ENCODE peak calls at places on chromosomes 5 and 9, in five cellular contexts. One of them, this sample, is unnamed.

GRCh38 chr5:135207866-135208265 is 173.8 kb upstream of the PITX1 start:
- DNase-seq in stomach: no peak
- DNase-seq in HepG2: no peak
- DNase-seq in GM12878: no peak
- DNase-seq in sigmoid colon: no peak
- DNase-seq in this sample: no peak

GRCh38 chr5:122200894-122201293 is 71.5 kb downstream of the ZNF474 start:
- DNase-seq in stomach: no peak
- DNase-seq in HepG2: no peak
- DNase-seq in GM12878: no peak
- DNase-seq in sigmoid colon: no peak
- DNase-seq in this sample: no peak

GRCh38 chr5:136909906-136910305 is 544.6 kb upstream of the TRPC7 start:
- DNase-seq in stomach: no peak
- DNase-seq in HepG2: no peak
- DNase-seq in GM12878: no peak
- DNase-seq in sigmoid colon: no peak
- DNase-seq in this sample: no peak

GRCh38 chr5:179285236-179285635 is 60.0 kb downstream of the ADAMTS2 start:
- DNase-seq in stomach: no peak
- DNase-seq in HepG2: no peak
- DNase-seq in GM12878: no peak
- DNase-seq in sigmoid colon: peak
- DNase-seq in this sample: no peak

GRCh38 chr5:143576721-143577484 is 173.4 kb upstream of the NR3C1 start:
- DNase-seq in stomach: no peak
- DNase-seq in HepG2: no peak
- DNase-seq in GM12878: no peak
- DNase-seq in sigmoid colon: no peak
- DNase-seq in this sample: no peak

GRCh38 chr9:107712390-107712789 is 222.8 kb upstream of the KLF4 start:
- DNase-seq in stomach: no peak
- DNase-seq in HepG2: no peak
- DNase-seq in GM12878: no peak
- DNase-seq in sigmoid colon: no peak
- DNase-seq in this sample: no peak

GRCh38 chr9:110241491-110242321 is 14.6 kb downstream of the TXN start:
- DNase-seq in stomach: no peak
- DNase-seq in HepG2: no peak
- DNase-seq in GM12878: no peak
- DNase-seq in sigmoid colon: no peak
- DNase-seq in this sample: no peak

GRCh38 chr9:119675951-119676350 is 306.7 kb upstream of the BRINP1 start:
- DNase-seq in stomach: no peak
- DNase-seq in HepG2: no peak
- DNase-seq in GM12878: no peak
- DNase-seq in sigmoid colon: no peak
- DNase-seq in this sample: no peak

GRCh38 chr5:93622240-93622885 is 39.3 kb downstream of the NR2F1 start:
- DNase-seq in stomach: no peak
- DNase-seq in HepG2: peak
- DNase-seq in GM12878: no peak
- DNase-seq in sigmoid colon: no peak
- DNase-seq in this sample: no peak

GRCh38 chr9:34254141-34254913 is 74.7 kb downstream of the KIF24 start:
- DNase-seq in stomach: no peak
- DNase-seq in HepG2: no peak
- DNase-seq in GM12878: no peak
- DNase-seq in sigmoid colon: peak
- DNase-seq in this sample: no peak

GRCh38 chr9:92977279-92977678 is 30.0 kb downstream of the FGD3 start:
- DNase-seq in stomach: no peak
- DNase-seq in HepG2: no peak
- DNase-seq in GM12878: no peak
- DNase-seq in sigmoid colon: no peak
- DNase-seq in this sample: no peak

GRCh38 chr5:72180925-72181324 is 73.7 kb downstream of the MAP1B start:
- DNase-seq in stomach: no peak
- DNase-seq in HepG2: no peak
- DNase-seq in GM12878: no peak
- DNase-seq in sigmoid colon: no peak
- DNase-seq in this sample: no peak

GRCh38 chr5:9830184-9830583 is 200.0 kb upstream of the TAS2R1 start:
- DNase-seq in stomach: no peak
- DNase-seq in HepG2: no peak
- DNase-seq in GM12878: no peak
- DNase-seq in sigmoid colon: no peak
- DNase-seq in this sample: no peak

GRCh38 chr9:18906656-18907395 is 126.2 kb downstream of the SAXO1 start:
- DNase-seq in stomach: no peak
- DNase-seq in HepG2: no peak
- DNase-seq in GM12878: no peak
- DNase-seq in sigmoid colon: no peak
- DNase-seq in this sample: no peak

GRCh38 chr5:15420201-15420600 is 79.8 kb upstream of the FBXL7 start:
- DNase-seq in stomach: no peak
- DNase-seq in HepG2: no peak
- DNase-seq in GM12878: no peak
- DNase-seq in sigmoid colon: peak
- DNase-seq in this sample: no peak

GRCh38 chr9:124251605-124252366 is 6.0 kb upstream of the NEK6 start:
- DNase-seq in stomach: no peak
- DNase-seq in HepG2: no peak
- DNase-seq in GM12878: no peak
- DNase-seq in sigmoid colon: peak
- DNase-seq in this sample: no peak

GRCh38 chr5:1731091-1731639 is 68.5 kb downstream of the MRPL36 start:
- DNase-seq in stomach: no peak
- DNase-seq in HepG2: no peak
- DNase-seq in GM12878: no peak
- DNase-seq in sigmoid colon: peak
- DNase-seq in this sample: no peak

GRCh38 chr5:157471709-157472108 is 11.7 kb downstream of the NIPAL4 start:
- DNase-seq in stomach: no peak
- DNase-seq in HepG2: peak
- DNase-seq in GM12878: no peak
- DNase-seq in sigmoid colon: no peak
- DNase-seq in this sample: no peak

GRCh38 chr9:130023147-130023787 is 19.7 kb downstream of the FNBP1 start:
- DNase-seq in stomach: no peak
- DNase-seq in HepG2: no peak
- DNase-seq in GM12878: peak
- DNase-seq in sigmoid colon: peak
- DNase-seq in this sample: no peak

GRCh38 chr5:14752497-14753071 is 88.1 kb downstream of the OTULIN start:
- DNase-seq in stomach: no peak
- DNase-seq in HepG2: peak
- DNase-seq in GM12878: no peak
- DNase-seq in sigmoid colon: no peak
- DNase-seq in this sample: no peak

GRCh38 chr5:36619012-36619635 is 12.7 kb downstream of the SLC1A3 start:
- DNase-seq in stomach: no peak
- DNase-seq in HepG2: no peak
- DNase-seq in GM12878: no peak
- DNase-seq in sigmoid colon: no peak
- DNase-seq in this sample: no peak

GRCh38 chr9:75907863-75908262 is 17.4 kb downstream of the PCSK5 start:
- DNase-seq in stomach: no peak
- DNase-seq in HepG2: no peak
- DNase-seq in GM12878: no peak
- DNase-seq in sigmoid colon: no peak
- DNase-seq in this sample: no peak

GRCh38 chr9:75904364-75904763 is 13.9 kb downstream of the PCSK5 start:
- DNase-seq in stomach: no peak
- DNase-seq in HepG2: no peak
- DNase-seq in GM12878: no peak
- DNase-seq in sigmoid colon: no peak
- DNase-seq in this sample: no peak

GRCh38 chr9:75907329-75907728 is 16.9 kb downstream of the PCSK5 start:
- DNase-seq in stomach: no peak
- DNase-seq in HepG2: peak
- DNase-seq in GM12878: no peak
- DNase-seq in sigmoid colon: no peak
- DNase-seq in this sample: no peak

GRCh38 chr9:75906531-75906930 is 16.1 kb downstream of the PCSK5 start:
- DNase-seq in stomach: no peak
- DNase-seq in HepG2: no peak
- DNase-seq in GM12878: no peak
- DNase-seq in sigmoid colon: no peak
- DNase-seq in this sample: no peak

DNA sequence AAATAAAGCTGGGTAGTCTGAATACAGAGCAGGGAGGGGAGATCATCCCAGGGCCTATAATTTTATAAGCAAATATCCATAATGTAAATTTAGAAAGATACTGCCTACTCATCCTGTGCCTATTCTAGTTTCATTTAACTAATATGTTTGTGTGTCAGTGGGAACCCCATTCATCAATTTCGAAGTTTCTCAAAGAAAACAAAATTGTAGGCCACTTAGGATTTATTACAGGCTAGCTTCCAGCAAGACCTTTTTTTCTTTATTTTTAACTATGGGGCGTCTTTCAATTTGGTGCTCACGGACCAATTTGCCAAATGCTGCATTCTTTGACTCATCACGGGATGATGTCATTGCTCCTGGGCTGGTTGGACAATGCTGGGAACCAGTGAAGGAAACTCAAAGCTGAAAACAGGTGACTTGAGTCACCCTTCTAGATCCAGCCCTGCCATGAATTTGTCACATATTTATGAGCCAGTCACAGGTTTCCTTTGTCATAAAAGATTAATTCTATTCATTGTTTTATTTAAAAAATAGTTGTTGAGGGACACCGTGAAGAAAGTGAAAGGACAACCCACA is 13.4 kb downstream of the PCSK5 start:
- DNase-seq in stomach: no peak
- DNase-seq in HepG2: no peak
- DNase-seq in GM12878: no peak
- DNase-seq in sigmoid colon: peak
- DNase-seq in this sample: peak
- TF ChIP-seq EP300 in stomach: no peak
- TF ChIP-seq EP300 in HepG2: no peak
- TF ChIP-seq EP300 in GM12878: no peak
- TF ChIP-seq EP300 in sigmoid colon: no peak
- TF ChIP-seq EP300 in this sample: no peak

GRCh38 chr5:133205649-133206048 is 153.8 kb downstream of the HSPA4 start:
- DNase-seq in stomach: no peak
- DNase-seq in HepG2: no peak
- DNase-seq in GM12878: no peak
- DNase-seq in sigmoid colon: no peak
- DNase-seq in this sample: no peak
- TF ChIP-seq POLR2AphosphoS5 in stomach: no peak
- TF ChIP-seq POLR2AphosphoS5 in HepG2: no peak
- TF ChIP-seq POLR2AphosphoS5 in GM12878: no peak
- TF ChIP-seq POLR2AphosphoS5 in sigmoid colon: no peak
- TF ChIP-seq POLR2AphosphoS5 in this sample: no peak

GRCh38 chr5:154786414-154786813 is 31.2 kb downstream of the LARP1 start:
- DNase-seq in stomach: no peak
- DNase-seq in HepG2: no peak
- DNase-seq in GM12878: no peak
- DNase-seq in sigmoid colon: no peak
- DNase-seq in this sample: no peak
- TF ChIP-seq EP300 in stomach: no peak
- TF ChIP-seq EP300 in HepG2: no peak
- TF ChIP-seq EP300 in GM12878: no peak
- TF ChIP-seq EP300 in sigmoid colon: no peak
- TF ChIP-seq EP300 in this sample: no peak

DNA sequence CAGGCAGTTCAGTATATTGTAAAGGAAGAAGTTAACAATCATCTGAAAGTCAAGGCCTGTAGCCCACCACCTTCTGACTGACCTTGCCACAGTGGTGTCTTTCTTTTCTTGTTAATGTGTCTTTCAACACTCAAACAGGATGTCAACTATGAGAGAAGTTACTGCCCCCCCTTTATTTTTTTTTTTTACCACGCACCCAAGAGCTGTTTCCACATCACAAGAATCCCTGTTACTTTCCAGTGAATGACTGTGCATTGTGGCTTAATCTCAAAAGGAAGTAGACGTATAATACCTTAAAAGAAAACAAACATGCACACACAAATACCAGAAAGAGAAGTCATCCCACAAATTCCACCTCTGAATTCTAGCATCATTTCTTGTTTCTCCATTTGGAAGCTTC is 201.3 kb downstream of the EFNA5 start:
- DNase-seq in stomach: no peak
- DNase-seq in HepG2: no peak
- DNase-seq in GM12878: no peak
- DNase-seq in sigmoid colon: no peak
- DNase-seq in this sample: no peak
- TF ChIP-seq POLR2AphosphoS5 in stomach: peak
- TF ChIP-seq POLR2AphosphoS5 in HepG2: no peak
- TF ChIP-seq POLR2AphosphoS5 in GM12878: no peak
- TF ChIP-seq POLR2AphosphoS5 in sigmoid colon: no peak
- TF ChIP-seq POLR2AphosphoS5 in this sample: no peak